ENCODE peak calls at places on chromosomes 7 and 10, in ten cellular contexts. G is upper lobe of right lung, N is psoas muscle, Z is foreskin fibroblast, R is mammary epithelial cell, O is OCI-LY7, X is tibial nerve, W is adrenal gland, T is astrocyte of the cerebellum, Q is astrocyte. E is an unnamed sample.
A peak's percentile ranks its signal among the peaks of the same experiment; 100 is the strongest.

GRCh38 chr7:87599336-87599735 is 1.3 kb downstream of the ABCB1 start:
- DNase-seq in G (no peak), N (no peak), Z (peak; percentile 1), R (no peak), O (peak; percentile 38), X (no peak), W (peak; percentile 35), T (no peak), Q (no peak), E (no peak)

GRCh38 chr10:124063736-124064135 is 29.7 kb downstream of the CHST15 start:
- DNase-seq in G (no peak), N (no peak), Z (peak; percentile 91), R (peak; percentile 73), O (peak; percentile 74), X (no peak), W (no peak), T (peak; percentile 79), Q (peak; percentile 92), E (peak; percentile 37)

GRCh38 chr7:1749864-1750466 is 79.9 kb downstream of the ELFN1 start:
- DNase-seq in G (no peak), N (peak; percentile 52), Z (no peak), R (no peak), O (no peak), X (no peak), W (no peak), T (no peak), Q (no peak), E (peak; percentile 46)

GRCh38 chr10:91349381-91349780 is 60.8 kb upstream of the HECTD2 start:
- DNase-seq in G (no peak), N (peak; percentile 60), Z (peak; percentile 95), R (peak; percentile 65), O (no peak), X (no peak), W (no peak), T (peak; percentile 89), Q (peak; percentile 97), E (no peak)

GRCh38 chr7:102303669-102304422 is 17.2 kb downstream of the SH2B2 start:
- DNase-seq in G (no peak), N (peak; percentile 93), Z (no peak), R (no peak), O (peak; percentile 61), X (no peak), W (no peak), T (no peak), Q (no peak), E (no peak)

GRCh38 chr7:41107330-41107937 is 595.5 kb downstream of the INHBA start:
- DNase-seq in G (no peak), N (no peak), Z (peak; percentile 61), R (peak; percentile 99), O (no peak), X (no peak), W (no peak), T (no peak), Q (peak; percentile 73), E (no peak)

GRCh38 chr7:6167587-6168154 is 104.8 kb downstream of the CYTH3 start:
- DNase-seq in G (peak; percentile 59), N (no peak), Z (no peak), R (no peak), O (no peak), X (no peak), W (no peak), T (no peak), Q (no peak), E (no peak)

GRCh38 chr7:110521357-110521756 is 569.6 kb upstream of the LRRN3 start:
- DNase-seq in G (no peak), N (no peak), Z (no peak), R (no peak), O (no peak), X (no peak), W (peak; percentile 33), T (no peak), Q (no peak), E (peak; percentile 73)

DNA sequence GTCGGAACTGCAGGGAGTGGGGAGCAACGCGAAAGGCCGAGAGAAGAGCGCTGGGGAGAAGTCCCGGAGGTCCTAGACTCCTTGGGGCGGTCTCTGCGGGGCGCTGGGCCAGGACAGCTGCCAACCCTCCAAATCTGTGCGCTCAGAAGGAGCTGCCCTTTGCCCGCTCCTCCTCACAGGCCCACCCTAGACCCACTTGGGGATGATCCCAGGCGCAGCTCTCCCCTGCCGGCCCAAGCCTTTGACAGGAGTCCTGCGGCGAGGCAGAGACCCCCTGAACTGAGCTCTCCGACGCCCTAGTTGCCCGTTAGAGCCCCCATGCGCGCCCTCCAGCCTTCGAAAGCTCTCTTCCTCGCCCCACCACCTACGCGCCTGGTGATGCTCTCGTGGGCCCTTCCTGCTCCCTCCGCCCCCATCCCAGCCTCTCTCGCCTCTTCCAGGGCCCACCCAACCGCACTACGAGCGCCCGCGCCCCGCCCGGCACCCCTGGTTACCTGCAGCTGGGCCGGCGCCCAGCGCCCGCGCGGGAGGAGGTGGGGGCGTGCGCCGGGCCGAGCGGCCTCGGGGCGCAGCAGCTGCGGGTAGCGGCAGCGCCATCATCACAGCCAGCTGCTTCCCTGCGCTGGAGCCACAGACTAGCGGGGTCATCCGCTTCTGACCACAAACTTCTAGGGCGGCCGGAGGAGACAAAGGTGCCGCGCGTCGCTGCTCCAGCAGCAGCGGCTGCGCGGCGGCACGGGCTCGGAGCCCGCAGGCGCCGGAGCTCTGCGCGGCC is 353.4 kb downstream of the DNAJB6 start:
- DNase-seq in G (peak; percentile 48), N (peak; percentile 55), Z (no peak), R (peak; percentile 6), O (no peak), X (no peak), W (no peak), T (no peak), Q (peak; percentile 54), E (no peak)
- H3K4me3 ChIP-seq in G (peak overlapping the region; percentile 45), N (peak overlapping the region; percentile 56), Z (peak overlapping the region; percentile 31), R (no peak overlapping the region), O (no peak overlapping the region), X (peak overlapping the region; percentile 23), W (no peak overlapping the region), T (peak overlapping the region; percentile 38), Q (peak overlapping the region; percentile 62), E (peak overlapping the region; percentile 39)

GRCh38 chr10:44243851-44244502 is 140.9 kb downstream of the CXCL12 start:
- DNase-seq in G (no peak), N (no peak), Z (no peak), R (no peak), O (no peak), X (no peak), W (no peak), T (no peak), Q (no peak), E (no peak)

GRCh38 chr10:44244745-44245600 is 139.9 kb downstream of the CXCL12 start:
- DNase-seq in G (no peak), N (no peak), Z (no peak), R (no peak), O (no peak), X (no peak), W (no peak), T (no peak), Q (no peak), E (no peak)

GRCh38 chr10:44242826-44243225 is 142.1 kb downstream of the CXCL12 start:
- DNase-seq in G (no peak), N (no peak), Z (no peak), R (no peak), O (no peak), X (no peak), W (no peak), T (no peak), Q (peak; percentile 21), E (no peak)

GRCh38 chr10:44242091-44242490 is 142.8 kb downstream of the CXCL12 start:
- DNase-seq in G (no peak), N (no peak), Z (no peak), R (no peak), O (no peak), X (no peak), W (no peak), T (no peak), Q (no peak), E (no peak)

GRCh38 chr10:44245601-44245938 is 139.3 kb downstream of the CXCL12 start:
- DNase-seq in G (no peak), N (no peak), Z (no peak), R (no peak), O (no peak), X (no peak), W (no peak), T (no peak), Q (peak; percentile 59), E (no peak)
- H3K4me3 ChIP-seq in G (no peak overlapping the region), N (no peak overlapping the region), Z (no peak overlapping the region), R (no peak overlapping the region), O (no peak overlapping the region), X (no peak overlapping the region), W (no peak overlapping the region), T (no peak overlapping the region), Q (no peak overlapping the region), E (no peak overlapping the region)

GRCh38 chr7:120926943-120927346 is 23.6 kb upstream of the ING3 start:
- DNase-seq in G (no peak), N (no peak), Z (no peak), R (peak; percentile 20), O (no peak), X (no peak), W (no peak), T (no peak), Q (no peak), E (no peak)
- H3K4me3 ChIP-seq in G (no peak overlapping the region), N (no peak overlapping the region), Z (no peak overlapping the region), R (no peak overlapping the region), O (no peak overlapping the region), X (no peak overlapping the region), W (no peak overlapping the region), T (no peak overlapping the region), Q (no peak overlapping the region), E (no peak overlapping the region)

GRCh38 chr7:17700138-17700537 is 240.2 kb downstream of the SNX13 start:
- DNase-seq in G (no peak), N (no peak), Z (no peak), R (no peak), O (no peak), X (no peak), W (no peak), T (no peak), Q (no peak), E (no peak)

GRCh38 chr7:17696422-17696821 is 243.9 kb downstream of the SNX13 start:
- DNase-seq in G (no peak), N (peak; percentile 83), Z (peak; percentile 54), R (peak; percentile 100), O (no peak), X (peak; percentile 90), W (no peak), T (no peak), Q (peak; percentile 53), E (no peak)

GRCh38 chr7:17699696-17700095 is 240.6 kb downstream of the SNX13 start:
- DNase-seq in G (no peak), N (no peak), Z (no peak), R (no peak), O (no peak), X (no peak), W (no peak), T (no peak), Q (no peak), E (no peak)

DNA sequence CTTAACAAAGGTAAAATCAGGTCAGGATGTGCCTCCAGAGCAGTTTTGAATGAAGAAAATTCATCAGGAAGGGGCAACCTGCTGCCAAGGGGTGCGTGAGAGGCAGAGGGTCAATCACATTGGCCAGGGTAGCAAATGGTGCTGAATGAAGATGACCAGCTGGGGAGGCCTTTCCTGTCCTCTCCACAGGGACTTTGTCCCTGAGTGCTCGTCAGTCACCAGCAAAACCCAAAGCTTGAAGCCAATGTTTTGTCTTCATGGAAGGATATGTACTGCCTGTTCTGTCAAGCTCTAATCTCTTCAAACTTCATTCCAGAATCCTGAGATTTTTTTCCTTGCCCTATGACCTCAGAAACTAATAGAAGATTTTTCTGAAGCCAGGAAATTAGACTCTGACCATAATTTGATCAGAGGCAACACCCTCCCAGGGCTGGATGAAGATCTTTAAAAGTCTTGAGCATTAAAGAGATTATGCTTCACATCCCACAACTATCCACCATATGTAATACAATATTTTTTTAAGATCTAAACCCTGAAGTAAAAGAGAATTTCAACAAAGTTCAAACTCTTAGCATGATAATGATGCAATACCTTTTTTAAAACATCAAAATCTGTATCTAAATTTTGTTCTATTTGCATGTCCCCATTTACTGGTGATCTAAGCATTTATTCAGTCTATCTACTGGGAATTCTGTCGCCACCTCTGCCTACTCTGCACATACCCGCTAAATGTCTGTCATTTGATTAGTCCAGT is 243.0 kb downstream of the SNX13 start:
- DNase-seq in G (no peak), N (no peak), Z (no peak), R (peak; percentile 11), O (no peak), X (no peak), W (no peak), T (no peak), Q (no peak), E (no peak)
- H3K4me3 ChIP-seq in G (no peak overlapping the region), N (no peak overlapping the region), Z (no peak overlapping the region), R (no peak overlapping the region), O (no peak overlapping the region), X (no peak overlapping the region), W (no peak overlapping the region), T (no peak overlapping the region), Q (no peak overlapping the region), E (no peak overlapping the region)